ENCODE peak calls at places on chromosome 14, in seven cellular contexts. One of them, this sample, is unnamed.

GRCh38 chr14:93723001-93723400 is 65.3 kb downstream of the PRIMA1 start:
- DNase-seq in HFF-Myc: no peak
- DNase-seq in PC-9: no peak
- DNase-seq in psoas muscle: no peak
- DNase-seq in AG10803: no peak
- DNase-seq in tibial nerve: no peak
- DNase-seq in WERI-Rb-1: no peak
- DNase-seq in this sample: no peak

GRCh38 chr14:65446159-65446558 is 33.6 kb downstream of the FUT8 start:
- DNase-seq in tibial nerve: no peak
- DNase-seq in psoas muscle: no peak
- DNase-seq in HFF-Myc: peak
- DNase-seq in PC-9: peak
- DNase-seq in WERI-Rb-1: no peak
- DNase-seq in AG10803: peak
- DNase-seq in this sample: no peak

GRCh38 chr14:50920482-50921225 is 23.6 kb downstream of the PYGL start:
- DNase-seq in AG10803: peak
- DNase-seq in tibial nerve: no peak
- DNase-seq in PC-9: no peak
- DNase-seq in WERI-Rb-1: no peak
- DNase-seq in psoas muscle: no peak
- DNase-seq in HFF-Myc: peak
- DNase-seq in this sample: no peak

GRCh38 chr14:103329421-103330347 is 4.4 kb upstream of the EIF5 start:
- DNase-seq in AG10803: peak
- DNase-seq in tibial nerve: peak
- DNase-seq in PC-9: peak
- DNase-seq in WERI-Rb-1: no peak
- DNase-seq in psoas muscle: no peak
- DNase-seq in HFF-Myc: no peak
- DNase-seq in this sample: no peak

GRCh38 chr14:89330236-89331002 is 86.6 kb downstream of the FOXN3 start:
- DNase-seq in AG10803: peak
- DNase-seq in HFF-Myc: no peak
- DNase-seq in WERI-Rb-1: no peak
- DNase-seq in psoas muscle: peak
- DNase-seq in PC-9: no peak
- DNase-seq in tibial nerve: peak
- DNase-seq in this sample: no peak

GRCh38 chr14:51165415-51165814 is 70.5 kb upstream of the TRIM9 start:
- DNase-seq in AG10803: no peak
- DNase-seq in psoas muscle: no peak
- DNase-seq in HFF-Myc: no peak
- DNase-seq in WERI-Rb-1: no peak
- DNase-seq in tibial nerve: no peak
- DNase-seq in PC-9: no peak
- DNase-seq in this sample: no peak

GRCh38 chr14:49970474-49971147 is 77.7 kb downstream of the ARF6 start:
- DNase-seq in PC-9: no peak
- DNase-seq in HFF-Myc: no peak
- DNase-seq in AG10803: peak
- DNase-seq in tibial nerve: peak
- DNase-seq in psoas muscle: no peak
- DNase-seq in WERI-Rb-1: no peak
- DNase-seq in this sample: no peak

GRCh38 chr14:85195872-85196477 is 334.0 kb upstream of the FLRT2 start:
- DNase-seq in tibial nerve: no peak
- DNase-seq in AG10803: peak
- DNase-seq in PC-9: no peak
- DNase-seq in WERI-Rb-1: no peak
- DNase-seq in HFF-Myc: no peak
- DNase-seq in psoas muscle: no peak
- DNase-seq in this sample: no peak

GRCh38 chr14:44657688-44658388 is 150.8 kb upstream of the FSCB start:
- DNase-seq in AG10803: no peak
- DNase-seq in HFF-Myc: no peak
- DNase-seq in PC-9: no peak
- DNase-seq in tibial nerve: no peak
- DNase-seq in WERI-Rb-1: no peak
- DNase-seq in psoas muscle: no peak
- DNase-seq in this sample: no peak

GRCh38 chr14:80624581-80624980 is 317.0 kb downstream of the CEP128 start:
- DNase-seq in PC-9: no peak
- DNase-seq in psoas muscle: no peak
- DNase-seq in tibial nerve: no peak
- DNase-seq in WERI-Rb-1: no peak
- DNase-seq in AG10803: peak
- DNase-seq in HFF-Myc: no peak
- DNase-seq in this sample: no peak

GRCh38 chr14:70692210-70692609 is 50.5 kb downstream of the TTC9 start:
- DNase-seq in AG10803: no peak
- DNase-seq in tibial nerve: peak
- DNase-seq in psoas muscle: peak
- DNase-seq in HFF-Myc: no peak
- DNase-seq in PC-9: peak
- DNase-seq in WERI-Rb-1: no peak
- DNase-seq in this sample: no peak

GRCh38 chr14:25908707-25909106 is 689.1 kb downstream of the NOVA1 start:
- DNase-seq in WERI-Rb-1: no peak
- DNase-seq in HFF-Myc: no peak
- DNase-seq in tibial nerve: no peak
- DNase-seq in AG10803: no peak
- DNase-seq in psoas muscle: no peak
- DNase-seq in PC-9: no peak
- DNase-seq in this sample: no peak

GRCh38 chr14:77024171-77024627 is 4.3 kb downstream of the IRF2BPL start:
- DNase-seq in WERI-Rb-1: no peak
- DNase-seq in PC-9: no peak
- DNase-seq in AG10803: no peak
- DNase-seq in tibial nerve: no peak
- DNase-seq in HFF-Myc: no peak
- DNase-seq in psoas muscle: no peak
- DNase-seq in this sample: no peak

GRCh38 chr14:101476931-101477553 is 84.3 kb upstream of the DIO3 start:
- DNase-seq in psoas muscle: no peak
- DNase-seq in HFF-Myc: no peak
- DNase-seq in WERI-Rb-1: peak
- DNase-seq in tibial nerve: no peak
- DNase-seq in PC-9: peak
- DNase-seq in AG10803: no peak
- DNase-seq in this sample: no peak

GRCh38 chr14:74638066-74638465 is 26.0 kb upstream of the LTBP2 start:
- DNase-seq in tibial nerve: no peak
- DNase-seq in HFF-Myc: no peak
- DNase-seq in AG10803: no peak
- DNase-seq in WERI-Rb-1: peak
- DNase-seq in PC-9: no peak
- DNase-seq in psoas muscle: no peak
- DNase-seq in this sample: no peak

GRCh38 chr14:100237735-100238418 is 1.1 kb upstream of the YY1 start:
- DNase-seq in AG10803: peak
- DNase-seq in tibial nerve: peak
- DNase-seq in psoas muscle: peak
- DNase-seq in WERI-Rb-1: peak
- DNase-seq in HFF-Myc: no peak
- DNase-seq in PC-9: no peak
- DNase-seq in this sample: peak

GRCh38 chr14:92694807-92695206 is 53.6 kb downstream of the LGMN start:
- DNase-seq in HFF-Myc: no peak
- DNase-seq in PC-9: no peak
- DNase-seq in WERI-Rb-1: no peak
- DNase-seq in psoas muscle: no peak
- DNase-seq in AG10803: no peak
- DNase-seq in tibial nerve: no peak
- DNase-seq in this sample: no peak

DNA sequence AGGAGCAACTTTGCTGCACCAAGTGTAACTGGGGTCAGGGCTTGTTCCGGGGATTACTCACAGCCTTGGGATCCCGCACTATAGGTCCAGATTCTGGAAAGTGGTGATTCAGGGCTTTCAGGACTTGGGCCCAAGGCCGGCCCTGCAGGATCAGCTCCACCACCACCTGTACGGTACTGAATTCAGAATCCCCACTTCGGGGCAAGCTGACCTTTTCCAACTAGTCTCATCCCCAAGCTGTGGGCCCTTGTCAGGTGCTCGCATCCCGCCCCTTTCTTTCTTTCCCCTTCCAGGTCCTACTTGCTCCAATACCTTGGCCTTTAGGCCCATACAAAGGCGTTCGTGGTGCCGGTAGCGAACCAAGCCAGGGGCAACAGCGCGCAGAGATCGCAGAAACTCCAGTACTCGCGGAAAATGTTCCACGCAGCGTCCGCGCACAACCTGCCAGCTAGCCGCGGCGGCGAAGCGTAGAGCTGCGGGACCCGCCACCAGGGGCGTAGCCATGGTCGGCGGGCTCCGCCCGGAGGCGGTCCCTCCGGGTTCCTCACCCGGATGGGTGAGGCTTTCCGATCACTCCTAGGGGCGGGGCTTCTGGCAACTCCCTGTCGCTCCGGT is 487 bp downstream of the TINF2 start:
- DNase-seq in psoas muscle: peak
- DNase-seq in tibial nerve: peak
- DNase-seq in AG10803: peak
- DNase-seq in PC-9: peak
- DNase-seq in HFF-Myc: peak
- DNase-seq in WERI-Rb-1: peak
- DNase-seq in this sample: peak
- TF ChIP-seq CTCF in psoas muscle: peak
- TF ChIP-seq CTCF in tibial nerve: peak
- TF ChIP-seq CTCF in AG10803: peak
- TF ChIP-seq CTCF in PC-9: peak
- TF ChIP-seq CTCF in HFF-Myc: peak
- TF ChIP-seq CTCF in WERI-Rb-1: peak
- TF ChIP-seq CTCF in this sample: peak

DNA sequence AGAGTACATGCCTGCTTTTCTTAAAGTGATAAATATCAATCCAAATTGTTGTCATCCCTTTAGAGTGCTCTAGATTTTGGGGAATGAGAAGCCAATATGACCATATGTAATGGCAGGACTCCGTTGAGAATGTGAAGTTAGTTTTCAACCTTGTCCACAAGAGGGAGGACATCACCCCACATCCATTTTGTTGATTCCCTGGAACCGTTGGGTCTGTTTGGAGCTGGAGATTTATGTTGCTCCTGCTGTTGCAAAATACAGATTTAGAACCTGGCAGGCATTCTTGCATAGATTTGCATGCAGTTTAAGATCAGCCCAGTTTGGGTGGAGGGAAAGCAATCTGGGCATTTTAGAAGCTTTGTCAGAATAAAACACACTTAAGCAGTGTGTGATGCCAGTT is 620.1 kb downstream of the NRXN3 start:
- DNase-seq in PC-9: no peak
- DNase-seq in HFF-Myc: no peak
- DNase-seq in tibial nerve: no peak
- DNase-seq in AG10803: no peak
- DNase-seq in WERI-Rb-1: peak
- DNase-seq in psoas muscle: no peak
- DNase-seq in this sample: no peak
- TF ChIP-seq CTCF in PC-9: no peak
- TF ChIP-seq CTCF in HFF-Myc: no peak
- TF ChIP-seq CTCF in tibial nerve: no peak
- TF ChIP-seq CTCF in AG10803: no peak
- TF ChIP-seq CTCF in WERI-Rb-1: peak
- TF ChIP-seq CTCF in psoas muscle: no peak
- TF ChIP-seq CTCF in this sample: no peak

DNA sequence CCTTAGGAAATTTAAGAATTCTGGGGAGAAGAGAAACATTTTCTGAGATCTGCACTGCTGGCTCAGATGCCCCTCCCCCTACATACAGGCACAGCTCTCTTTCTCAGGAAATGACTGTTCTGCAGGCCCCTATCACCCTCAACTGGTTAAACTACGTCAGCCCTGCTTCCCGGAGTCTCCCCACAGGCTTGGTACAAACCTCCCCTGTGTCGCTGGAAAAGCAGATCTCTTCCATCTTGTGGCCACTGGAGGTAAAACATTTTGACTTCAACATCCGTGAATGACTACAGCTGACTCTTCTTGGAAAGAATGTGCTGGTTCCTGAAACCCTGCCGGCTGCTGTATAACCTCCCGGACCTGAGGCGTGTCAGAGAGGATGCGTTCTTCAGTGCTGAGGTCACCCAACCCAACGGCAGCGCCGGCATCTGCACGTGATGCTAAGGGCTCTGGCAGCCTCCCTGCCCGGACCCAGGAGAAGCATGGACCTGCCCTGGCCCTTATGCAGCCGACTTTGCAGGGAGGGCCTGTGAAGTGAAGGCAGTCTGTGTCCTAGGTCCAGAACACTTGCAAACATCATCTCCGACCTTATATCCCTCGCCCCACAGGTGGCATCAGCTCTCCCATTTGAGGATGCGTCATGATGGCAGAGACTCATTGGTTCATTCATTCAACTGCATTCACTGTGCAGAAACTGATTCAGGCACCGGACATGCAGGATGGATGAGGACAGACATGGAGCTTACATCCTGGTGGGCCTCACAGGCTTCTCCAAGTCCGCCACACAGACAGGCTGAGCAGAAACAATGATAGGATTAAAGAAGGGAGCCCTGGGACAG is 129.2 kb downstream of the GCH1 start:
- DNase-seq in HFF-Myc: peak
- DNase-seq in psoas muscle: peak
- DNase-seq in AG10803: peak
- DNase-seq in PC-9: peak
- DNase-seq in WERI-Rb-1: peak
- DNase-seq in tibial nerve: peak
- DNase-seq in this sample: peak
- TF ChIP-seq CTCF in HFF-Myc: peak
- TF ChIP-seq CTCF in psoas muscle: peak
- TF ChIP-seq CTCF in AG10803: peak
- TF ChIP-seq CTCF in PC-9: peak
- TF ChIP-seq CTCF in WERI-Rb-1: peak
- TF ChIP-seq CTCF in tibial nerve: peak
- TF ChIP-seq CTCF in this sample: peak

DNA sequence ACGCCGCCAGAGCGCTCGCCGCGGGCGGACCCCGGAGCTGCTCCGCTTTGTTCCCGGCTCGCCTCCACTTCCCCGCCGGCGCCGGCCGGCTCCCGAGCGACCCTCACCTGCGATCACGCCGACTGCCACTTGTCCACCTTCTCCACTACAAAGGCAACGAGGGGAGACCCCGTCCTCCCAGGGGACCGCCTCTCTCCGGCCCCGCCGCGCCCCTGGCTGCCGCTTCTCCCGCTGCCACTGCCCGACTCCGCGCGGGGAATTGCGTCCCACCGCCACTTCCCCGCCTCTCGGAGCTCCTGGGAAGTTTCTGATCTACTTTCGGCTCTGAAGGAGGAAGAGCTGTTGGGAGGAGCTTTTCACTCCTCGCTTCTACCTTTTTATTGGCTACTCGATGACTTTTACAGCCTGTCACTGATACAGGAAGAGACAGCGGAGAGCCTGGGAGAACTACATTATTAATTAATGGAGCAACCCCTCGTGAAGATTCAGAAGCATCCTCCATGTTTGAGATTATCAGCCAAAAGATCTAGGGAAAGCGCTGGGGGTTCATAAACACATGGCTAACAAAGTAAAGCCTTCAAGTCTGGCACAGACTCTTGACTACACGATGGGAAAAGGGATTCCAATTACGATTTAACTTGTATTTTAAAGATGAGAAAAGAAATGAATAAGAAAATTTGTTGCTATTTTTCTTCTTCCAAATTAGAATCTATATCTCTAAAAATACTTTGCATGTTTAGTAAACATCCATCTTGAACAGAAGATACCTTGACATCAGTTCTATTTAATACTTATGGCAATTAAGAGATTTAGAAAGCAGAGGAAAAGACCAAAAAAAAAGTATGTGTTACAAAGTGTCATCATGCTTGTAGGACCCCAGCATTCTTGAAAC is at the start of gene BAZ1A:
- DNase-seq in tibial nerve: peak
- DNase-seq in PC-9: peak
- DNase-seq in HFF-Myc: peak
- DNase-seq in psoas muscle: peak
- DNase-seq in WERI-Rb-1: peak
- DNase-seq in AG10803: peak
- DNase-seq in this sample: peak
- TF ChIP-seq CTCF in tibial nerve: no peak
- TF ChIP-seq CTCF in PC-9: no peak
- TF ChIP-seq CTCF in HFF-Myc: no peak
- TF ChIP-seq CTCF in psoas muscle: peak
- TF ChIP-seq CTCF in WERI-Rb-1: no peak
- TF ChIP-seq CTCF in AG10803: no peak
- TF ChIP-seq CTCF in this sample: peak